ENCODE peak calls at places on chromosomes 2 and 18, in five cellular contexts. E is HCT116, Y is A549, S is neuronal stem cell, R is IMR-90. X is an unnamed sample.

GRCh38 chr2:26727641-26728561 is 35.4 kb downstream of the KCNK3 start:
- DNase-seq in E (no peak), Y (no peak), S (no peak), R (no peak), X (no peak)

GRCh38 chr2:120231974-120232635 is 8.9 kb upstream of the TMEM185B start:
- DNase-seq in E (no peak), Y (no peak), S (no peak), R (peak; percentile 50), X (no peak)

GRCh38 chr2:167147254-167147941 is 259.1 kb downstream of the XIRP2 start:
- DNase-seq in E (no peak), Y (no peak), S (no peak), R (no peak), X (peak; percentile 30)

GRCh38 chr2:65434592-65435241 is 2.3 kb upstream of the SPRED2 start:
- DNase-seq in E (no peak), Y (no peak), S (no peak), R (no peak), X (no peak)

GRCh38 chr2:30224147-30224546 is 7.2 kb upstream of the LBH start:
- DNase-seq in E (no peak), Y (no peak), S (no peak), R (no peak), X (no peak)

GRCh38 chr2:184890311-184890710 is 292.0 kb downstream of the ZNF804A start:
- DNase-seq in E (no peak), Y (no peak), S (no peak), R (peak; percentile 3), X (no peak)

GRCh38 chr2:20429528-20429927 is 17.3 kb upstream of the RHOB start:
- DNase-seq in E (no peak), Y (no peak), S (no peak), R (no peak), X (no peak)

GRCh38 chr2:62396880-62397279 is 109.1 kb downstream of the TMEM17 start:
- DNase-seq in E (no peak), Y (no peak), S (no peak), R (no peak), X (no peak)

GRCh38 chr18:50982086-50982801 is 14.4 kb downstream of the ELAC1 start:
- DNase-seq in E (no peak), Y (no peak), S (no peak), R (no peak), X (no peak)

GRCh38 chr2:8761529-8762164 is 75.8 kb downstream of the KIDINS220 start:
- DNase-seq in E (peak; percentile 23), Y (peak; percentile 56), S (peak; percentile 35), R (peak; percentile 60), X (peak; percentile 37)

GRCh38 chr2:236626391-236627150 is 56.9 kb downstream of the ACKR3 start:
- DNase-seq in E (no peak), Y (no peak), S (no peak), R (no peak), X (no peak)

GRCh38 chr18:78704960-78705600 is 274.5 kb upstream of the SALL3 start:
- DNase-seq in E (no peak), Y (no peak), S (no peak), R (no peak), X (no peak)

GRCh38 chr2:180907731-180908130 is 72.7 kb upstream of the UBE2E3 start:
- DNase-seq in E (no peak), Y (no peak), S (no peak), R (peak; percentile 84), X (no peak)

GRCh38 chr2:25380586-25381360 is 39.0 kb upstream of the DNMT3A start:
- DNase-seq in E (no peak), Y (no peak), S (no peak), R (no peak), X (no peak)

GRCh38 chr2:186068154-186068826 is 329.7 kb downstream of the FSIP2 start:
- DNase-seq in E (no peak), Y (no peak), S (no peak), R (no peak), X (peak; percentile 16)

GRCh38 chr2:23330214-23330613 is 54.8 kb upstream of the KLHL29 start:
- DNase-seq in E (no peak), Y (peak; percentile 52), S (peak; percentile 49), R (peak; percentile 20), X (peak; percentile 23)

GRCh38 chr2:79944205-79944604 is 360.3 kb downstream of the LRRTM1 start:
- DNase-seq in E (no peak), Y (no peak), S (no peak), R (no peak), X (no peak)

GRCh38 chr2:42001696-42002331 is 46.0 kb upstream of the PKDCC start:
- DNase-seq in E (no peak), Y (no peak), S (no peak), R (no peak), X (no peak)

GRCh38 chr2:215698566-215698965 is 262.7 kb upstream of the FN1 start:
- DNase-seq in E (no peak), Y (no peak), S (no peak), R (peak; percentile 96), X (no peak)

GRCh38 chr2:36294290-36294689 is 61.3 kb upstream of the CRIM1 start:
- DNase-seq in E (no peak), Y (no peak), S (no peak), R (no peak), X (no peak)

GRCh38 chr2:100358554-100358953 is 36.3 kb upstream of the LONRF2 start:
- DNase-seq in E (no peak), Y (no peak), S (no peak), R (no peak), X (no peak)

GRCh38 chr18:70931942-70932814 is 643.3 kb downstream of the SOCS6 start:
- DNase-seq in E (no peak), Y (peak; percentile 32), S (no peak), R (peak; percentile 17), X (peak; percentile 58)

GRCh38 chr2:182444806-182445205 is 18.0 kb upstream of the PDE1A start:
- DNase-seq in E (no peak), Y (no peak), S (no peak), R (no peak), X (no peak)

GRCh38 chr18:11034816-11035215 is 114.6 kb downstream of the PIEZO2 start:
- DNase-seq in E (no peak), Y (no peak), S (no peak), R (peak; percentile 53), X (no peak)

GRCh38 chr2:149715005-149715592 is 127.5 kb upstream of the MMADHC start:
- DNase-seq in E (peak; percentile 35), Y (peak; percentile 54), S (peak; percentile 6), R (peak; percentile 55), X (peak; percentile 39)

GRCh38 chr18:75009296-75009695 is 199.6 kb downstream of the PTGR3 start:
- DNase-seq in E (no peak), Y (no peak), S (no peak), R (no peak), X (no peak)

GRCh38 chr18:55484773-55485172 is 103.2 kb downstream of the TCF4 start:
- DNase-seq in E (no peak), Y (no peak), S (no peak), R (no peak), X (no peak)

GRCh38 chr2:73925033-73925704 is 1.5 kb upstream of the DGUOK start:
- DNase-seq in E (peak; percentile 19), Y (peak; percentile 49), S (no peak), R (no peak), X (no peak)

GRCh38 chr2:160952462-160952861 is 207.8 kb upstream of the TANK start:
- DNase-seq in E (no peak), Y (no peak), S (no peak), R (peak; percentile 55), X (no peak)

GRCh38 chr2:21423854-21424253 is 300.1 kb downstream of the TDRD15 start:
- DNase-seq in E (no peak), Y (no peak), S (no peak), R (peak; percentile 49), X (no peak)

GRCh38 chr2:74063486-74063885 is 78.8 kb downstream of the TET3 start:
- DNase-seq in E (no peak), Y (no peak), S (no peak), R (peak; percentile 79), X (no peak)

DNA sequence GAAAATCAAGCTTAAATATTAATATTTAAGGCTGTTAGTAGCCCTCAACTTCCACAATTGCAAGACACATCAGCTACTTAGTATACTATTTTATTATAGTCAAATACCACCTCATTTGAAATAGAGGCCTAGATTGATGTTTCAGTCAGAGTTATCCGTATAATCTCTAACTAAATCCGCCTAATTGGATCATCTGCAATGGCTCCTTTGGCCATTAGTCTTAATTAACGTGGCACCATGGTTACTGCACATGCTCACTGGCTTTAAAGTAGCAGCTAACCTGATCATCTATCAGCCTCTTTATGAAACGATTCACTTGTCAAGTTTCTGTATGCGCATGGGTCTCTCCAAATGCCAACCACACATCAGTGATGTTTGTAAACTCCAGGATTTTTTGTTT is 112.3 kb downstream of the COLEC12 start:
- DNase-seq in E (no peak), Y (no peak), S (no peak), R (no peak), X (no peak)
- H3K4me2 ChIP-seq in E (no peak overlapping the region), Y (no peak overlapping the region), S (no peak overlapping the region), R (no peak overlapping the region), X (no peak overlapping the region)

DNA sequence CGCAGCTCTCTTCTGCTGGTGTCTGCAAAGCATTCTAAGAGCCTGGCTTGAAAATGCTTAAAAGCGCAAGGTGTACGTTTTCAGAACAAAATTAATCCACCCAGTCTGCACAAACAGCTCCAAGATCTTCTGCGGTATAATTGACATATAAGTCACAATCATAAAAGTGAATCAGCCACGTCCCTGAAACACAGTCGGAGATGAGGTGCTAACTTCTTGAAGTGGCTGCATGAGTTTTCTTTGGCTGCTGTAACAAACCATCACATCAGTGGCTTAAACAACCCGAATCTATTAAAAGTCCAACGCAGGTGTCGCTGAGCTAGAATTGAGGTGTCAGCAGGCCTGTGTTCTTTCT is 32.6 kb downstream of the ARL4C start:
- DNase-seq in E (no peak), Y (no peak), S (no peak), R (no peak), X (no peak)
- H3K4me3 ChIP-seq in E (no peak overlapping the region), Y (no peak overlapping the region), S (no peak overlapping the region), R (no peak overlapping the region), X (no peak overlapping the region)

DNA sequence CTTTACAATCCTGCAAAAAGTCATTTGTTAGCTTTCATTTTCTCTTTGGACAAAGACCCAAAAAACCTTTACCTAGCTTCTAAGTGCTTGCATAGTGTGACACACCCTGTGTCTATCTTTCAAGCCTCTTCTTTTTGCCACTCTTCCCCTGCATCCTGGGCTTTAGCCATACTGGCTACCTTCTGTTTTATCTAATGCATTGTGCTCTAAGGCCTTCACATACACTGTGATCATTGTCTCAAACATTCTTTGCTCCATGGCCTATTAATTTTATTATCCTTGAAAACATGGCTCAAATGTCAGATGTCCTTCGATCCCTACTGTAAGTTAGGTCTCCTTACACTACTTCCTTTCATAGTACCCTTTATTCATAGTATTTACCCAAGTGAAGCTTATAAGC is 84.4 kb downstream of the PIK3C3 start:
- DNase-seq in E (no peak), Y (no peak), S (no peak), R (no peak), X (no peak)
- H3K4me2 ChIP-seq in E (no peak overlapping the region), Y (peak overlapping the region; percentile 49), S (no peak overlapping the region), R (peak overlapping the region; percentile 46), X (no peak overlapping the region)

GRCh38 chr2:238851751-238852150 is 3.9 kb downstream of the TWIST2 start:
- DNase-seq in E (no peak), Y (no peak), S (no peak), R (no peak), X (no peak)
- H3K4me3 ChIP-seq in E (no peak overlapping the region), Y (no peak overlapping the region), S (no peak overlapping the region), R (no peak overlapping the region), X (no peak overlapping the region)